ENCODE peak calls at places on chromosomes 2 and 18, in five cellular contexts. R is endothelial cell of umbilical vein, B is neural progenitor cell, Y is Karpas-422, H is neuronal stem cell. Q is an unnamed sample.

GRCh38 chr18:24270937-24271380 is 126.7 kb downstream of the OSBPL1A start:
- DNase-seq in R (peak), B (peak), Y (no peak), H (peak), Q (peak)

GRCh38 chr2:100274566-100275199 is 47.6 kb downstream of the LONRF2 start:
- DNase-seq in R (no peak), B (no peak), Y (no peak), H (no peak), Q (no peak)

GRCh38 chr2:9648821-9649220 is 18.0 kb upstream of the YWHAQ start:
- DNase-seq in R (no peak), B (no peak), Y (no peak), H (no peak), Q (no peak)

GRCh38 chr2:164910091-164910899 is 45.0 kb downstream of the SLC38A11 start:
- DNase-seq in R (peak), B (no peak), Y (no peak), H (no peak), Q (no peak)

GRCh38 chr2:84939426-84940087 is 31.4 kb upstream of the KCMF1 start:
- DNase-seq in R (no peak), B (no peak), Y (peak), H (no peak), Q (no peak)

GRCh38 chr2:173288561-173288960 is 66.1 kb upstream of the CDCA7 start:
- DNase-seq in R (no peak), B (no peak), Y (no peak), H (no peak), Q (peak)

GRCh38 chr18:9732031-9732430 is 23.9 kb downstream of the RAB31 start:
- DNase-seq in R (no peak), B (no peak), Y (no peak), H (no peak), Q (no peak)

GRCh38 chr2:48719480-48720177 is 35.9 kb downstream of the LHCGR start:
- DNase-seq in R (no peak), B (peak), Y (no peak), H (peak), Q (no peak)

GRCh38 chr2:226758886-226759660 is 40.5 kb downstream of the IRS1 start:
- DNase-seq in R (no peak), B (no peak), Y (no peak), H (no peak), Q (no peak)

GRCh38 chr18:22701326-22701725 is 231.8 kb upstream of the RBBP8 start:
- DNase-seq in R (no peak), B (no peak), Y (no peak), H (no peak), Q (no peak)

GRCh38 chr2:41782306-41783158 is 265.3 kb upstream of the PKDCC start:
- DNase-seq in R (peak), B (peak), Y (peak), H (peak), Q (peak)

GRCh38 chr2:205712508-205712907 is 30.2 kb downstream of the NRP2 start:
- DNase-seq in R (peak), B (no peak), Y (no peak), H (no peak), Q (no peak)

GRCh38 chr2:28325567-28326468 is 66.8 kb upstream of the FOSL2 start:
- DNase-seq in R (no peak), B (no peak), Y (no peak), H (no peak), Q (peak)

GRCh38 chr2:20179755-20180594 is 45.0 kb downstream of the SDC1 start:
- DNase-seq in R (no peak), B (peak), Y (no peak), H (no peak), Q (peak)

GRCh38 chr2:220626603-220627002 is 945.5 kb downstream of the EPHA4 start:
- DNase-seq in R (no peak), B (no peak), Y (no peak), H (no peak), Q (no peak)

GRCh38 chr2:99863236-99863913 is 279.0 kb downstream of the AFF3 start:
- DNase-seq in R (no peak), B (no peak), Y (no peak), H (no peak), Q (no peak)

GRCh38 chr18:1438458-1438910 is 533.8 kb downstream of the ADCYAP1 start:
- DNase-seq in R (no peak), B (no peak), Y (no peak), H (no peak), Q (peak)
- H2AFZ ChIP-seq in R (no peak), B (peak), Y (no peak), H (no peak), Q (no peak)

GRCh38 chr2:190181066-190181681 is 118.6 kb upstream of the MSTN start:
- DNase-seq in R (no peak), B (no peak), Y (peak), H (peak), Q (peak)
- H2AFZ ChIP-seq in R (peak), B (peak), Y (peak), H (peak), Q (peak)

GRCh38 chr2:44578401-44579135 is 216.8 kb downstream of the CAMKMT start:
- DNase-seq in R (no peak), B (no peak), Y (peak), H (no peak), Q (no peak)
- H2AFZ ChIP-seq in R (no peak), B (no peak), Y (no peak), H (no peak), Q (peak)

DNA sequence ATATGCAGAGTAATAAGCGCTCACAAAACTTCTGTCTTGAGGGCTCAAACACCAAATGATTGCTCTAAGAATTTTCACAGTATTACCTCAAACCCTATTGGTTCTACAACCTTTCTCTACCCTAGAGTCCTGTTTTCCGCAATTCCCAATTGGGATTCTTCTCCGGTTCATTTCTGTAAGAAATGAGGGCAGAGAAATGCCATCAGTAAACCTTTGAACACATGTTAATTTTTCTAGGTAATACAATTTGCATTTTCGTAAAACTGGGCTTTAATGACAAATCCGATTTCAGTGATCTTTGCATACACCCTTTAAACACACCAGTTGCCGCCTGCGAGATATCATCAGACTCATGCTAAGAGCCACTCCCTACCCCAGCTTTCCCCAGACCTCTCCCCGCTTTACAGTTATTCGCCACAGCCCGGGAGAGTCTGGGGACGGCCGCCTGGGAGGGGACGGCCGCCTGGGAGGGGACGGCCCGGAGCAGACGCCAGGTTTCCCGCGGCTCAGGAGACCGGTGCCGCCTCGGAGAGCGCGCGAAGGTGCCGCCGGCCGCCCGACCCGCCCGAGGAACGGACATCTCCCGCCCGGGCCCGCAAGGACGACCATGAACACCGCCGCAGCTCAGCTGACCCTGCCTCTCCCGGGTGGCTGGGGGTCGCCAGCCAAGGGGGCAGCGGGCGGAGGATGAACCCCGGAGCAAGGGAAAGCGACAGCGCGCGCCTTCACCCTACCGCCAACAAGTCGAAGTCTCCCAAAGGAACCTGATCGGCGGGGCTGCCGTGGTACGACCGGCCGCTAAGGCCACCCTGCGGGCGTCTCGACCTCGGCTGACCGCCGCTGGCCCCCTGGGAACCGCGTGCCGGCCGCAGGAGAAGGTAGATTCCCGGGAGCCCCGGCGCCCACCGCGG is 463 bp downstream of the SMC6 start:
- DNase-seq in R (peak), B (peak), Y (peak), H (no peak), Q (peak)
- H2AFZ ChIP-seq in R (peak), B (peak), Y (peak), H (peak), Q (peak)

DNA sequence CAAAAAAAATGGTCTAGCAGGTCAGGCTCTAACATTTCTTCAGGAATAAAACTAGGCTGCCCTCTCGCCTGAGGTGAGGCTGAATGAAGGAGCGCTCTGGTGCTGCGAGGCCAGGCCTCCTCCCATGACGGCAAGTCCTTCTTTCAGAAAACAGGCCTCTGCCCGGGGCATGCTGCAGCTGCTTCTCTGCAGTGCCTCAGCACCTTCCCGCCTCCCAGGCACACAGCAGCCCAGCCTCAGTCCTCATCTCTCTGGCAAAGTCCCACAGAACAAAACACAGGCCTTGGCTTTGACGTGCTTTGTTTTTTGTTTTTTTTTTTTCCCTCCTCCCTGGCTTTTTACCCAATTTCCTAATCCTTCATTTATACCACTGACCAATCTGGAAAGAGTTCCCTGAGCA is 74.8 kb downstream of the BCL11A start:
- DNase-seq in R (no peak), B (no peak), Y (no peak), H (no peak), Q (no peak)
- H2AFZ ChIP-seq in R (no peak), B (no peak), Y (no peak), H (no peak), Q (no peak)

DNA sequence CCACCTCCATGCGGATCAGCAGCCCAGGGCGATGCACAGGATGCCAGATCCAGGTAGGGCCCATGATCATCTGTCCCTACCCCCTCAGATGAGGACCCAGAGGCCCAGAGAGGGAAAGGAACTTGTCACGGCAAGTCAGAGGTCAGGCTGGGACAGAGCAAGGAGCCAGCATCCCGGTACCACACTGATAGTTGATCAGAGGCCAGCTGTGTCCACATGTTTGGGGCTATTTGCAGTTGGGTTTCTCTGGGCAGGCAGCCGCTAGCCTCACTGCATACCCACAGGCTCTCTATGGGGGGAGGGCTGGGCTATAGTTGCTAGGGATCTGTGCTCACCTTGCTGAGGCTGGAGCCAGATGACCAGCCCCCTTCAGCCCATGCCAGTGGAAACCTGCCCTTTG is 9.6 kb downstream of the GAREM2 start:
- DNase-seq in R (no peak), B (no peak), Y (no peak), H (no peak), Q (no peak)
- H2AFZ ChIP-seq in R (no peak), B (no peak), Y (no peak), H (no peak), Q (no peak)